ENCODE peak calls at places on chromosomes 5 and 9, in five cellular contexts. A is MM.1S, S is spleen, Q is body of pancreas, C is heart left ventricle. Z is an unnamed sample.

GRCh38 chr5:40165789-40166728 is 513.7 kb upstream of the PTGER4 start:
- DNase-seq in C (no peak), Q (no peak), S (no peak), A (no peak), Z (no peak)

GRCh38 chr5:168219515-168220410 is 71.7 kb upstream of the WWC1 start:
- DNase-seq in C (no peak), A (peak), S (no peak), Q (peak), Z (peak)

GRCh38 chr5:53917095-53917494 is 356.7 kb downstream of the NDUFS4 start:
- DNase-seq in S (no peak), C (no peak), A (no peak), Q (no peak), Z (no peak)

GRCh38 chr5:61409568-61409967 is 77.5 kb downstream of the ZSWIM6 start:
- DNase-seq in S (no peak), A (no peak), C (no peak), Q (no peak), Z (no peak)

GRCh38 chr9:124602204-124602603 is 95.0 kb upstream of the NR5A1 start:
- DNase-seq in A (no peak), S (no peak), C (no peak), Q (no peak), Z (no peak)

GRCh38 chr5:36108758-36109245 is 42.1 kb upstream of the UGT3A2 start:
- DNase-seq in A (no peak), Q (no peak), C (no peak), S (no peak), Z (no peak)

GRCh38 chr9:10331157-10331556 is 281.6 kb downstream of the PTPRD start:
- DNase-seq in S (no peak), C (no peak), A (no peak), Q (no peak), Z (no peak)

GRCh38 chr5:8396756-8397155 is 527.8 kb downstream of the MTRR start:
- DNase-seq in S (no peak), Q (no peak), C (no peak), A (no peak), Z (no peak)

GRCh38 chr5:93886098-93886806 is 144.9 kb upstream of the POU5F2 start:
- DNase-seq in A (no peak), C (no peak), Q (no peak), S (no peak), Z (no peak)

GRCh38 chr5:179317411-179318192 is 27.7 kb downstream of the ADAMTS2 start:
- DNase-seq in A (no peak), C (no peak), S (peak), Q (no peak), Z (no peak)